ENCODE peak calls at places on chromosomes 1 and 21, in ten cellular contexts. B, A, C, L, V, H, J, E, O and Y are unnamed samples.

GRCh38 chr1:240070188-240070587 is 21.5 kb upstream of the FMN2 start:
- DNase-seq in V (no peak), E (no peak), H (no peak), O (no peak), A (no peak), L (no peak), C (no peak), B (no peak), J (no peak), Y (no peak)

GRCh38 chr1:32983039-32983438 is 18.4 kb upstream of the RNF19B start:
- DNase-seq in O (no peak), C (no peak), B (no peak), A (no peak), E (no peak), H (no peak), V (no peak), J (no peak), L (no peak), Y (no peak)

GRCh38 chr21:15775981-15776380 is 46.2 kb downstream of the USP25 start:
- DNase-seq in J (no peak), L (no peak), H (no peak), C (no peak), O (no peak), V (no peak), B (no peak), A (no peak), E (peak), Y (no peak)

GRCh38 chr1:246794261-246795093 is 70.3 kb downstream of the SCCPDH start:
- DNase-seq in E (peak), B (no peak), L (no peak), A (no peak), J (no peak), V (no peak), O (no peak), H (no peak), C (peak), Y (peak)

GRCh38 chr1:28359592-28360239 is 9.8 kb upstream of the PHACTR4 start:
- DNase-seq in A (peak), V (peak), C (peak), L (peak), J (peak), H (peak), B (peak), E (peak), O (no peak), Y (peak)

GRCh38 chr1:92476071-92476607 is 10.6 kb downstream of the GFI1 start:
- DNase-seq in L (no peak), A (no peak), O (no peak), B (no peak), J (peak), E (no peak), V (no peak), C (no peak), H (no peak), Y (no peak)

GRCh38 chr1:169133801-169134558 is 27.5 kb downstream of the ATP1B1 start:
- DNase-seq in B (no peak), A (no peak), H (no peak), C (peak), O (no peak), L (no peak), E (no peak), J (no peak), V (no peak), Y (no peak)

GRCh38 chr1:151502859-151503509 is 8.2 kb upstream of the CGN start:
- DNase-seq in L (no peak), B (no peak), A (no peak), O (no peak), E (no peak), C (no peak), V (peak), H (no peak), J (no peak), Y (no peak)

GRCh38 chr1:108028841-108029401 is 63.9 kb upstream of the VAV3 start:
- DNase-seq in C (no peak), V (no peak), O (no peak), H (no peak), J (no peak), B (no peak), E (no peak), L (no peak), A (no peak), Y (no peak)

GRCh38 chr1:181061891-181062777 is 26.4 kb upstream of the IER5 start:
- DNase-seq in C (no peak), V (no peak), E (no peak), O (no peak), B (no peak), L (no peak), J (no peak), A (no peak), H (no peak), Y (no peak)

GRCh38 chr1:8423134-8423701 is 105.3 kb downstream of the SLC45A1 start:
- DNase-seq in B (no peak), V (no peak), E (no peak), J (no peak), H (peak), C (no peak), L (no peak), O (no peak), A (no peak), Y (peak)

GRCh38 chr21:37511848-37512247 is 145.3 kb downstream of the DYRK1A start:
- DNase-seq in H (no peak), V (no peak), O (no peak), E (no peak), L (no peak), C (no peak), J (no peak), B (no peak), A (no peak), Y (no peak)

GRCh38 chr1:36464605-36465393 is 615 bp upstream of the MRPS15 start:
- DNase-seq in A (no peak), H (no peak), J (no peak), V (no peak), C (no peak), B (no peak), L (no peak), E (no peak), O (no peak), Y (no peak)

GRCh38 chr1:70627910-70628309 is 216.8 kb downstream of the CTH start:
- DNase-seq in O (no peak), J (no peak), A (no peak), E (peak), H (no peak), V (no peak), L (no peak), B (peak), C (peak), Y (no peak)

GRCh38 chr1:226409392-226409791 is 1.5 kb upstream of the PARP1 start:
- DNase-seq in C (no peak), J (no peak), O (no peak), B (no peak), A (no peak), V (no peak), E (no peak), L (no peak), H (no peak), Y (no peak)

GRCh38 chr1:12047120-12047876 is 15.8 kb upstream of the TNFRSF8 start:
- DNase-seq in V (no peak), J (no peak), O (no peak), L (no peak), C (no peak), B (no peak), H (no peak), E (peak), A (no peak), Y (no peak)

GRCh38 chr1:224273651-224274050 is 56.3 kb downstream of the NVL start:
- DNase-seq in V (peak), E (peak), J (no peak), A (no peak), H (no peak), B (no peak), L (no peak), O (no peak), C (peak), Y (no peak)

GRCh38 chr1:58654322-58654721 is 45.5 kb downstream of the MYSM1 start:
- DNase-seq in C (no peak), A (no peak), V (no peak), E (no peak), J (no peak), O (no peak), H (no peak), L (no peak), B (no peak), Y (no peak)

GRCh38 chr1:100721502-100722205 is 2.1 kb downstream of the VCAM1 start:
- DNase-seq in J (no peak), B (no peak), L (no peak), O (no peak), E (peak), V (peak), C (no peak), H (peak), A (no peak), Y (no peak)

GRCh38 chr21:15001773-15002647 is 62.8 kb downstream of the NRIP1 start:
- DNase-seq in J (no peak), L (no peak), B (no peak), A (no peak), E (no peak), O (no peak), C (no peak), H (no peak), V (no peak), Y (no peak)

DNA sequence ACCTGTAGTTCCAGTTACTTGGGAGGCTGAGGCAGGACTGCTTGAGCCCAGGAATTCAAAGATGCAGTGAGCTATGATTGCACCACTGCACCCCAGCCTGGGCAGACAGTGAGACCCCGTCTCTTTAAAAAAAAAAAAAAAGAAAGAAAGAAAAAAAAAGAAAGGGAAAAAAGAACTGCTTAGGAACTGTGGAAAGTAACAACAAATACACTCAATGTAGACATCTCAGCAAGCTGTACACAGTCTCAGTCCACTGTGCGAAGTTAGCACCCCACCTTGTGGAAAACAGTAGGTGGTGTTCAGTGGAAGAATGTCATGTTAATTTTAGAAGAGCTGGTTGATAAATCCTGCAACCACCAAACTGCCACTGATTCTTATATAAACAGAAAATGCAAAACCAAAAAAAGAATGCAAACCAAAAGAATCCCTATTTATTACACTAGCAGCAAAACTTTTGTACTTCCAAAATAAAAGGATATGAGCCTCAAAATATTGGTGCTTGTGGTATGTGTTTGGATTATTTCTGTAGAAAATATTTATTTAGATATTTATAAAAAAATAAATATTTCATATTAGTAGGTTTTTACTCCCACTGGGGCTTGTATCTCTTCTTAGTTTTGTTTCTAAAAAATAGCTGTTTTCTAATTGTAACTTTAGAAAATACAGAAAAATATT is 31.1 kb downstream of the ALG14 start:
- DNase-seq in O (no peak), J (no peak), H (peak), L (peak), V (peak), B (peak), A (peak), C (peak), E (peak), Y (peak)
- TF ChIP-seq CTCF in O (peak), J (no peak), H (peak), L (peak), V (peak), B (peak), A (peak), C (peak), E (peak), Y (peak)

DNA sequence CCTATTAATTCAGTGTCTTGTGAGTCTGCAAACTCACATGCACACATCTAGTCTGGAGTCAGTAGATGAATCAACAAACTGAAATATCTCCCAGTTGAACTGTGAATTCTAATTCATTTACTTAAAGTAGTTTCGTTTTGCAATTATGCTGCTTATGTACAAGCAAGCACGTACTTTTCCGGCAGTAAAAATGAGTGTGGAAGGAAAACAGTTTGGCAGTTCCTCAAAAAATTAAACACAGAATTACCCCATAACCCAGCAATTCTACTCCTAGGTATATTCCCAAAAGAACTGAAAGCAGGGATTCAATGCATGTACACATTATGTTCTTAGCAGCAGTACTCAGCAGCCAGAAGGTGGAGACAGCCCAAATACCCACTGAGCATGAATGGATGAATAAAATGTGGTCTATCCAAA is 49.3 kb downstream of the GNB1 start:
- DNase-seq in O (no peak), E (no peak), C (no peak), L (no peak), J (no peak), B (no peak), V (no peak), A (no peak), H (no peak), Y (no peak)
- TF ChIP-seq CTCF in O (peak), E (peak), C (no peak), L (no peak), J (no peak), B (no peak), V (no peak), A (no peak), H (no peak), Y (no peak)

GRCh38 chr1:228463559-228464455 is 23.4 kb upstream of the RNF187 start:
- DNase-seq in O (no peak), B (no peak), V (peak), E (no peak), A (peak), L (peak), H (no peak), C (peak), J (peak), Y (peak)
- TF ChIP-seq CTCF in O (no peak), B (no peak), V (no peak), E (no peak), A (peak), L (peak), H (no peak), C (peak), J (no peak), Y (peak)

GRCh38 chr1:164092603-164093353 is 466.2 kb upstream of the PBX1 start:
- DNase-seq in H (no peak), B (no peak), O (no peak), V (peak), E (no peak), C (no peak), L (no peak), A (no peak), J (no peak), Y (no peak)
- TF ChIP-seq CTCF in H (no peak), B (no peak), O (peak), V (no peak), E (peak), C (no peak), L (peak), A (no peak), J (no peak), Y (no peak)

GRCh38 chr21:45640888-45641479 is 2.5 kb upstream of the PCBP3 start:
- DNase-seq in E (peak), H (no peak), A (no peak), J (no peak), V (peak), B (no peak), O (no peak), L (no peak), C (peak), Y (peak)
- TF ChIP-seq CTCF in E (peak), H (no peak), A (peak), J (no peak), V (no peak), B (no peak), O (no peak), L (peak), C (no peak), Y (no peak)

DNA sequence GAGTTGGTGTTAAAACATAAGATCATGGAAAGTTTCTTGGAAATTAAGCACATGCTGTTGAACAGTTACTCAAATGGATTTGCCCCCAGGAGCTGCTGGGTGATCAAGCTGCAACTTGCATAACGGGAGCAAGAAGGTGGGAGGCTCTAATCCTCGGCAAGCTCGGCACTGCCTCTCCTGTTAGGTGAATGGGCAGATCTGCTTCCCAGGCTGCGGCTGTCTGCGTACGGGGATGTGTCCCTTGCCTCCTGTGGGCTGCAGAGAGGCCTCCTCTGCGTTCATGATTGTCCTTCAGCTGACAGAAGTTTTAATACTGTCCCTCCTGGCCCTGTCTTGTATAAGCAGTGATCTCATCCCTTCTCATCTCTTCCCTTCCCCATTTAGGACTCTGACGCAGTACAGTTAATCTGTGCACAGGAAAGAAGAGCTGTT is 36.7 kb downstream of the ATP1A1 start:
- DNase-seq in J (no peak), E (no peak), L (no peak), V (no peak), A (no peak), H (no peak), O (no peak), B (peak), C (no peak), Y (no peak)
- TF ChIP-seq CTCF in J (no peak), E (no peak), L (no peak), V (no peak), A (no peak), H (no peak), O (no peak), B (no peak), C (no peak), Y (no peak)

GRCh38 chr21:42082501-42083360 is 11.6 kb downstream of the UMODL1 start:
- DNase-seq in O (no peak), A (no peak), H (no peak), J (no peak), E (no peak), B (no peak), C (no peak), V (no peak), L (no peak), Y (no peak)
- TF ChIP-seq CTCF in O (no peak), A (no peak), H (no peak), J (no peak), E (no peak), B (no peak), C (no peak), V (no peak), L (no peak), Y (no peak)

GRCh38 chr21:42112857-42113256 is 41.7 kb downstream of the UMODL1 start:
- DNase-seq in V (no peak), C (no peak), O (no peak), H (no peak), L (no peak), J (no peak), A (no peak), E (peak), B (no peak), Y (no peak)

GRCh38 chr21:42114646-42115045 is 43.5 kb downstream of the UMODL1 start:
- DNase-seq in O (no peak), E (no peak), V (no peak), B (no peak), A (no peak), C (no peak), H (no peak), J (no peak), L (no peak), Y (no peak)

GRCh38 chr21:42115136-42115683 is 44.1 kb downstream of the UMODL1 start:
- DNase-seq in C (no peak), J (no peak), O (no peak), B (no peak), H (no peak), E (no peak), V (no peak), A (no peak), L (no peak), Y (no peak)

GRCh38 chr21:42112223-42112622 is 41.1 kb downstream of the UMODL1 start:
- DNase-seq in J (no peak), V (no peak), B (no peak), A (no peak), O (no peak), C (no peak), L (no peak), E (no peak), H (no peak), Y (no peak)

DNA sequence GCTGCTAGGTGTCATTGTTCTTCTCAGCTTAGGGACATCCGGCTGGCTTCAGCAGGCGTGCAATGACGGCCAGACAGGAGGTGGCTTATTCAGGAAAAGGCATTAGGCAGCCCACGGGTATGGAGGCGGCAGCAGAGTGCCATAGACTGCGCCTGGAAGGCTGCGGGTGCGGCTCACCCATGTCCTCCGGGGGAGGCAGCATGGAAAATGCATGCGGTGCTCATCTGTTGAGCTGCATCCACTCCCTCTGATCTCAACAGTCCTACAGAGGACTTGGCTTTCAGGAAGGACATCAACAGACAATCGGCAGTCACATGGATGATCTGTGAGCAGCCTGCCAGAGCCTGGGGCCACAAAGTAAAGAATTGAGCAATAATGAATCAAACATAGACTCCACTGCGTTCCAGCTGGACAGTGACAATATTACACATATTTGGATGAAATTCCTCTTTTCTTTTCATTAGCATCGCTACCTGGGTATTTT is 42.9 kb downstream of the UMODL1 start:
- DNase-seq in E (no peak), O (no peak), A (no peak), J (no peak), V (no peak), L (no peak), H (no peak), B (peak), C (no peak), Y (no peak)
- TF ChIP-seq CTCF in E (peak), O (no peak), A (no peak), J (no peak), V (no peak), L (peak), H (no peak), B (no peak), C (no peak), Y (no peak)

DNA sequence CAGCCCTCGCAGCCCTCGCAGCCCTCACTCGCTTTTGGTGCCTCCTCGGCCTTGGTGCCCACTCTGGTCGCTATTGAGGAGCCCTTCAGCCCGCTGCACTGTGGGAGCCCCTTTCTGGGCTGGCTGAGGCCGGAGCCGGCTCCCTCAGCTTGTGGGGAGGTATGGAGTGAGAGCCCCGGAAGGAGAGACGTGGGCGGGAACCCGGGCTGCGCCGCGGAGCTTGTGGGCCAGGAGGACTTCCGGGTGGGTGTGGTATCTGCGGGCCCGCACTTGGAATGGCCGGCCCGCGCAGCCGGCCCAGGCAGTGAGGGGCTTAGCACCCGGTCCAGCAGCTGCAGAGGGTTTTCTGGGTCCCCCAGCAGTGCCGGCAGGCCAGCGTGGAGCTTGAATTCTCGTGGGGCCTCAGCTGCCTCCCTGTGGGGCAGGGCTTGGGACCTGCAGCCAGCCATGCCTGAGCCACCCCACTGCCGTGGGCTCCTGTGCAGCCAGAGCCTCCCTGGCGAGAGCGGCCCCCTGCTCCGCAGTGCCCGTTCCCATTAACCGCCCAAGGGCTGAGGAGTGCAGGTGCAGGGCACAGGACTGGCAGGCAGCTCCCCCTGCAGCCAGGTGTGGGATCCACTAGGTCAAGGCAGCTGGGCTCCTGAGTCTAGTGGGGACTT is 9.9 kb upstream of the CFHR2 start:
- DNase-seq in E (no peak), C (no peak), B (no peak), L (no peak), H (no peak), J (no peak), V (no peak), O (no peak), A (no peak), Y (no peak)
- TF ChIP-seq CTCF in E (no peak), C (no peak), B (no peak), L (no peak), H (no peak), J (no peak), V (no peak), O (no peak), A (no peak), Y (no peak)

GRCh38 chr1:111556318-111557037 is 53.0 kb upstream of the ADORA3 start:
- DNase-seq in B (no peak), C (no peak), O (no peak), V (no peak), H (no peak), A (no peak), J (no peak), E (no peak), L (no peak), Y (no peak)
- TF ChIP-seq CTCF in B (no peak), C (no peak), O (no peak), V (no peak), H (no peak), A (no peak), J (no peak), E (no peak), L (no peak), Y (no peak)